ENCODE peak calls at places on chromosomes 6 and 20, in seven cellular contexts. B, U, P, O, N, S and D are unnamed samples.

GRCh38 chr20:19757487-19757972 is 528 bp upstream of the RIN2 start:
- DNase-seq in B (no peak), U (peak; percentile 60), P (no peak), O (peak; percentile 82), N (no peak), S (no peak), D (no peak)

GRCh38 chr6:54846243-54846856 is at the start of gene FAM83B:
- DNase-seq in B (peak; percentile 57), U (no peak), P (no peak), O (no peak), N (no peak), S (no peak), D (no peak)

GRCh38 chr6:116352515-116353471 is 18.0 kb upstream of the DSE start:
- DNase-seq in B (no peak), U (no peak), P (no peak), O (no peak), N (no peak), S (peak; percentile 38), D (no peak)

GRCh38 chr6:150201791-150202329 is 59.0 kb downstream of the PPP1R14C start:
- DNase-seq in B (no peak), U (no peak), P (no peak), O (no peak), N (no peak), S (no peak), D (no peak)

GRCh38 chr6:11241793-11242201 is 9.3 kb upstream of the NEDD9 start:
- DNase-seq in B (peak; percentile 38), U (peak; percentile 86), P (no peak), O (no peak), N (peak; percentile 53), S (no peak), D (no peak)

GRCh38 chr20:24910461-24910860 is 38.6 kb upstream of the CST7 start:
- DNase-seq in B (no peak), U (no peak), P (no peak), O (no peak), N (no peak), S (no peak), D (no peak)

GRCh38 chr6:35973670-35974222 is 50.7 kb downstream of the SLC26A8 start:
- DNase-seq in B (no peak), U (peak; percentile 93), P (peak; percentile 37), O (no peak), N (peak; percentile 67), S (peak; percentile 67), D (peak; percentile 36)

GRCh38 chr6:53348436-53349208 is at the start of gene ELOVL5:
- DNase-seq in B (peak; percentile 73), U (peak; percentile 81), P (peak; percentile 63), O (peak; percentile 92), N (peak; percentile 97), S (peak; percentile 73), D (peak; percentile 64)

GRCh38 chr20:33490934-33491656 is 1.2 kb downstream of the CBFA2T2 start:
- DNase-seq in B (no peak), U (no peak), P (no peak), O (no peak), N (no peak), S (no peak), D (no peak)

GRCh38 chr20:10532351-10532750 is 97.2 kb downstream of the SLX4IP start:
- DNase-seq in B (no peak), U (no peak), P (no peak), O (no peak), N (no peak), S (no peak), D (no peak)

GRCh38 chr6:5695260-5696245 is 311.2 kb downstream of the NRN1 start:
- DNase-seq in B (no peak), U (no peak), P (no peak), O (no peak), N (no peak), S (no peak), D (no peak)

GRCh38 chr20:60000271-60001026 is 42.2 kb downstream of the CDH26 start:
- DNase-seq in B (no peak), U (no peak), P (no peak), O (no peak), N (no peak), S (no peak), D (no peak)

GRCh38 chr6:54710430-54710829 is 136.1 kb upstream of the FAM83B start:
- DNase-seq in B (no peak), U (no peak), P (no peak), O (no peak), N (no peak), S (no peak), D (no peak)

GRCh38 chr6:30129818-30130679 is 5.9 kb upstream of the TRIM40 start:
- DNase-seq in B (no peak), U (no peak), P (no peak), O (no peak), N (no peak), S (no peak), D (no peak)

GRCh38 chr6:38933426-38933825 is 115.2 kb upstream of the GLP1R start:
- DNase-seq in B (no peak), U (peak; percentile 24), P (no peak), O (peak; percentile 27), N (peak; percentile 40), S (no peak), D (no peak)

GRCh38 chr20:44028868-44029847 is 114.5 kb downstream of the TOX2 start:
- DNase-seq in B (no peak), U (no peak), P (no peak), O (no peak), N (no peak), S (peak; percentile 66), D (no peak)

GRCh38 chr6:113065606-113066005 is 718.5 kb downstream of the RFPL4B start:
- DNase-seq in B (no peak), U (peak; percentile 3), P (no peak), O (no peak), N (no peak), S (no peak), D (no peak)

GRCh38 chr20:36666181-36666740 is 20.3 kb upstream of the SLA2 start:
- DNase-seq in B (no peak), U (peak; percentile 43), P (no peak), O (no peak), N (no peak), S (no peak), D (no peak)

DNA sequence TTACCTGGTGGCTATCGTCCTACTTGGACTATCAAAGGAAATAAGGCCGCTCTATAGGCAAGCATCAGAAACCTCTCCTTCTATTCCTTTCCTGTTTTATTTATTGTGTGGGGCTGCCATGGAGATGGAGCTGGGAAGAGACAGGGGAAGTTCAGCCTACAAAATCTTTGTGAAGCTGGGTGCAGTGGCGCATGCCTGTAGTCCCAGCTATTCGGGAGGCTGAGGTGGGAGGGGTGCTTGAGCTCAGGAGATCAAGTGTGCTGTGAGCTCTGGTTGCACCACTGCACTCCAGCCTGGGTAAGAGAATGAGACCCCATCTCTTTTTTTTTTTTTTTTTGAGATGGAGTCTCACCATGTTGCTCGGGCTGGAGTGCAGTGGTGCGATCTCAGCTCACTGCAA is 60.3 kb downstream of the KCNB1 start:
- DNase-seq in B (no peak), U (no peak), P (no peak), O (no peak), N (no peak), S (no peak), D (no peak)
- TF ChIP-seq TAF1 in B (no peak), U (no peak), P (no peak), O (no peak), N (no peak), S (no peak), D (no peak)

GRCh38 chr20:6006603-6006949 is 47.3 kb downstream of the LRRN4 start:
- DNase-seq in B (no peak), U (no peak), P (no peak), O (no peak), N (no peak), S (no peak), D (no peak)

GRCh38 chr20:6012166-6012565 is 41.7 kb downstream of the LRRN4 start:
- DNase-seq in B (no peak), U (no peak), P (no peak), O (no peak), N (no peak), S (no peak), D (no peak)

GRCh38 chr20:6007529-6008103 is 46.2 kb downstream of the LRRN4 start:
- DNase-seq in B (no peak), U (peak; percentile 99), P (no peak), O (no peak), N (no peak), S (no peak), D (no peak)

GRCh38 chr20:6007094-6007528 is 46.7 kb downstream of the LRRN4 start:
- DNase-seq in B (no peak), U (peak; percentile 65), P (no peak), O (peak; percentile 11), N (no peak), S (no peak), D (no peak)

DNA sequence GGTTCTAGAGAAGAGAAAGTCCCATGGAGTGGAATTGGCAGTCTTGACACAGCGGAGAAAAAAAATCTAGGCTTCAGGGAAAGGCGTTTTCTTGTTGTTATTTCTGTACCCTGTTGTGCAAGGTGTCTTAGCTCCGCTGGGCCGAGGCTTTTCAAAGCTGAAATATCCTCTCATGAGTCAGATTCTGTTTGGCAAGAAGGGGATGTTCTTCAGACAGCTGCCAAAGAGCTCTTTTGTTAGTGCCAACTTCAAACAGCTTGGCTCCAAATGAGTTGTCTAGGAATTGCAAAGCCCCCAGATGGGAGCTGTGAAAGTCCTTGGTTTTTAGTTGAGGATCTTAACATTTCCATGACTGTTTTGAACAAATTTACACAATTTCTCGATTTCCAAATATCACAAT is 45.6 kb downstream of the LRRN4 start:
- DNase-seq in B (no peak), U (peak; percentile 86), P (no peak), O (no peak), N (no peak), S (no peak), D (no peak)
- TF ChIP-seq POLR2AphosphoS5 in B (no peak), U (no peak), P (no peak), O (no peak), N (no peak), S (no peak), D (no peak)

DNA sequence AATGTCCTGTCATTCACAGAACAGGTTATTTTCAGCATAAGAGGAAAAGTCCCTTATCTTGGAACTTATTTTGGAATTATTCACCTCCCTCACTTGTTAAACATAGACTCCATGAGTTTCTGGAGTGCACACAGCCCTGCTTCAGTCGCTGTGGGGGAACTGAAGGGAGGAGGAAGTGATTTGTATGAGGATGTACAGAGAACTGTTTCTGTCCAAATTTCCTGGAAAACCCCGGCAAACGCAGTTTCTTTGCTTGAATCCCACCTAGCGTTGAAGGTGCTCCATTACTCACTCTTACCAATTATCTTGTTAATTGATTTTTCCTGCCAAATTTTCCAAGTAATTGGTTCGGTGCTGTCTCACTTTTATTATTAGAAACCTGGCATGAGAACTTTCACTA is 78.0 kb upstream of the AGPAT4 start:
- DNase-seq in B (no peak), U (no peak), P (no peak), O (no peak), N (peak; percentile 72), S (no peak), D (no peak)
- TF ChIP-seq TAF1 in B (no peak), U (no peak), P (no peak), O (no peak), N (no peak), S (no peak), D (no peak)

DNA sequence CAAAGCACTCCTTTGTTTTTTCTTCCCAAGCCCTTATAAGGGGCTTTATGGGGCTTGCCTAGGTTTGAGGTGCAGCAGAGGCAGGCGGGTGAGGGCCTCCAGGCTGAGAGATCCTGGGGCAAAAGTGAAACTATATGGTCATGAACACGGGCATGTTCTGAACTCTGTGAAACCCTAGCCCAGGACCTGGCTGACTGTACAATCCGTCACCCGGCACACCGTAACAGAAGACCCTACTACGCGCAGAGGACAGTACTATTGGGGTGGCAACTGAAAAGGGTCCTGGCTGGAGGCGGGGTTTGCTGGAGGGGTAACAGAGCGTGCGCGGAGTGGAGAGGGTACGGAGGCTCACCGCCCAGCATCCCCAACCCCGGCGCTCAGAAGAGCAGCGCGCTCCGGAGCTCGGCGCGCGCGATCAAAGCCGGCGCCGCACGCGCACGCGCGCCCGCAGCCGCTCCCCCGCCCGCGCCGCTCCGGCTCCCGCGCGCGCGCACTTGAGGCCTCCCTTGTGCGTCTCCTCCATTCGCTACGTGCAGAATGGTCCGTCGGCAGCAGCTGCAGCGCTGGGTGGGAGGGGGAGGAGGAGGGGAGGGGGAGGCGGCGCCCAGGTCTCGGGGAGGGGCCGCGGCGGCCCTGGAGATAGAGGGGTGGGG is 54.2 kb downstream of the MRPL14 start:
- DNase-seq in B (no peak), U (peak; percentile 82), P (peak; percentile 85), O (peak; percentile 95), N (peak; percentile 96), S (no peak), D (peak; percentile 87)
- TF ChIP-seq POLR2AphosphoS5 in B (peak; percentile 24), U (peak; percentile 80), P (peak; percentile 53), O (no peak), N (no peak), S (peak; percentile 64), D (peak; percentile 46)